ENCODE peak calls at places on chromosomes 11 and 22, in eight cellular contexts. One of them, this sample, is unnamed.

GRCh38 chr11:61686469-61686868 is 6.3 kb downstream of the DAGLA start:
- DNase-seq in RWPE1: no peak
- DNase-seq in D341Med: no peak
- DNase-seq in Caco-2: no peak
- DNase-seq in NAMALWA: no peak
- DNase-seq in HAP-1: no peak
- DNase-seq in adrenal gland: no peak
- DNase-seq in iPS-NIHi11: no peak
- DNase-seq in this sample: no peak

GRCh38 chr11:111910637-111911562 is 670 bp downstream of the CRYAB start:
- DNase-seq in RWPE1: no peak
- DNase-seq in D341Med: no peak
- DNase-seq in Caco-2: no peak
- DNase-seq in NAMALWA: no peak
- DNase-seq in HAP-1: no peak
- DNase-seq in adrenal gland: no peak
- DNase-seq in iPS-NIHi11: no peak
- DNase-seq in this sample: no peak

GRCh38 chr11:121810291-121810690 is 305.7 kb downstream of the BLID start:
- DNase-seq in RWPE1: peak; percentile 23
- DNase-seq in D341Med: no peak
- DNase-seq in Caco-2: no peak
- DNase-seq in NAMALWA: no peak
- DNase-seq in HAP-1: no peak
- DNase-seq in adrenal gland: no peak
- DNase-seq in iPS-NIHi11: no peak
- DNase-seq in this sample: no peak

GRCh38 chr11:33045551-33046255 is 6.3 kb downstream of the TCP11L1 start:
- DNase-seq in RWPE1: no peak
- DNase-seq in D341Med: no peak
- DNase-seq in Caco-2: peak; percentile 45
- DNase-seq in NAMALWA: no peak
- DNase-seq in HAP-1: peak; percentile 91
- DNase-seq in adrenal gland: no peak
- DNase-seq in iPS-NIHi11: no peak
- DNase-seq in this sample: peak; percentile 53

GRCh38 chr11:19905280-19905853 is 192.7 kb downstream of the NAV2 start:
- DNase-seq in RWPE1: peak; percentile 62
- DNase-seq in D341Med: peak; percentile 49
- DNase-seq in Caco-2: peak; percentile 56
- DNase-seq in NAMALWA: peak; percentile 7
- DNase-seq in HAP-1: peak; percentile 12
- DNase-seq in adrenal gland: no peak
- DNase-seq in iPS-NIHi11: peak; percentile 70
- DNase-seq in this sample: peak; percentile 51

GRCh38 chr11:94493146-94493442 is 550 bp downstream of the MRE11 start:
- DNase-seq in RWPE1: no peak
- DNase-seq in D341Med: no peak
- DNase-seq in Caco-2: no peak
- DNase-seq in NAMALWA: peak; percentile 52
- DNase-seq in HAP-1: no peak
- DNase-seq in adrenal gland: no peak
- DNase-seq in iPS-NIHi11: no peak
- DNase-seq in this sample: no peak

GRCh38 chr11:25860677-25861445 is 471.1 kb upstream of the ANO3 start:
- DNase-seq in RWPE1: no peak
- DNase-seq in D341Med: no peak
- DNase-seq in Caco-2: no peak
- DNase-seq in NAMALWA: no peak
- DNase-seq in HAP-1: no peak
- DNase-seq in adrenal gland: no peak
- DNase-seq in iPS-NIHi11: no peak
- DNase-seq in this sample: no peak

GRCh38 chr11:60396790-60397189 is 531 bp downstream of the MS4A14 start:
- DNase-seq in RWPE1: no peak
- DNase-seq in D341Med: no peak
- DNase-seq in Caco-2: no peak
- DNase-seq in NAMALWA: no peak
- DNase-seq in HAP-1: no peak
- DNase-seq in adrenal gland: no peak
- DNase-seq in iPS-NIHi11: no peak
- DNase-seq in this sample: no peak

GRCh38 chr22:29625090-29625825 is 21.8 kb downstream of the NF2 start:
- DNase-seq in RWPE1: peak; percentile 31
- DNase-seq in D341Med: peak; percentile 68
- DNase-seq in Caco-2: peak; percentile 42
- DNase-seq in NAMALWA: peak; percentile 71
- DNase-seq in HAP-1: peak; percentile 54
- DNase-seq in adrenal gland: peak; percentile 51
- DNase-seq in iPS-NIHi11: peak; percentile 49
- DNase-seq in this sample: peak; percentile 62

GRCh38 chr22:38230108-38230825 is 28.5 kb downstream of the MAFF start:
- DNase-seq in RWPE1: no peak
- DNase-seq in D341Med: peak; percentile 73
- DNase-seq in Caco-2: peak; percentile 32
- DNase-seq in NAMALWA: peak; percentile 44
- DNase-seq in HAP-1: peak; percentile 28
- DNase-seq in adrenal gland: no peak
- DNase-seq in iPS-NIHi11: peak; percentile 63
- DNase-seq in this sample: peak; percentile 20

GRCh38 chr11:66221012-66221411 is 47.4 kb upstream of the RAB1B start:
- DNase-seq in RWPE1: no peak
- DNase-seq in D341Med: no peak
- DNase-seq in Caco-2: no peak
- DNase-seq in NAMALWA: no peak
- DNase-seq in HAP-1: peak; percentile 0
- DNase-seq in adrenal gland: no peak
- DNase-seq in iPS-NIHi11: no peak
- DNase-seq in this sample: no peak

This sample was measured in HepG2.